ENCODE peak calls at places on chromosomes 6 and 20, in six cellular contexts. One of them, this sample, is unnamed. For H3K4me1, the result is how much of the 10 kb centered on the place peaks cover.

GRCh38 chr20:36550797-36551299 is 9.5 kb downstream of the MYL9 start:
- DNase-seq in body of pancreas: no peak
- DNase-seq in esophagus squamous epithelium: no peak
- DNase-seq in IMR-90: peak
- DNase-seq in heart right ventricle: no peak
- DNase-seq in transverse colon: no peak
- DNase-seq in this sample: peak

GRCh38 chr6:46963626-46964025 is 41.9 kb upstream of the ADGRF5 start:
- DNase-seq in body of pancreas: no peak
- DNase-seq in esophagus squamous epithelium: no peak
- DNase-seq in IMR-90: no peak
- DNase-seq in heart right ventricle: no peak
- DNase-seq in transverse colon: no peak
- DNase-seq in this sample: no peak

GRCh38 chr6:25715794-25716193 is 38.7 kb upstream of the SLC17A4 start:
- DNase-seq in body of pancreas: no peak
- DNase-seq in esophagus squamous epithelium: no peak
- DNase-seq in IMR-90: no peak
- DNase-seq in heart right ventricle: no peak
- DNase-seq in transverse colon: no peak
- DNase-seq in this sample: no peak

GRCh38 chr6:78824045-78824444 is 43.3 kb upstream of the IRAK1BP1 start:
- DNase-seq in body of pancreas: no peak
- DNase-seq in esophagus squamous epithelium: no peak
- DNase-seq in IMR-90: no peak
- DNase-seq in heart right ventricle: no peak
- DNase-seq in transverse colon: no peak
- DNase-seq in this sample: no peak

GRCh38 chr6:15417811-15418210 is 171.9 kb downstream of the JARID2 start:
- DNase-seq in body of pancreas: no peak
- DNase-seq in esophagus squamous epithelium: no peak
- DNase-seq in IMR-90: peak
- DNase-seq in heart right ventricle: no peak
- DNase-seq in transverse colon: no peak
- DNase-seq in this sample: no peak

GRCh38 chr20:1224205-1224604 is 1.6 kb upstream of the RAD21L1 start:
- DNase-seq in body of pancreas: no peak
- DNase-seq in esophagus squamous epithelium: no peak
- DNase-seq in IMR-90: no peak
- DNase-seq in heart right ventricle: no peak
- DNase-seq in transverse colon: no peak
- DNase-seq in this sample: no peak

GRCh38 chr6:152984387-152984872 is 1.6 kb upstream of the FBXO5 start:
- DNase-seq in body of pancreas: no peak
- DNase-seq in esophagus squamous epithelium: no peak
- DNase-seq in IMR-90: no peak
- DNase-seq in heart right ventricle: no peak
- DNase-seq in transverse colon: no peak
- DNase-seq in this sample: no peak

GRCh38 chr6:122734529-122735203 is 44.9 kb upstream of the FABP7 start:
- DNase-seq in body of pancreas: no peak
- DNase-seq in esophagus squamous epithelium: no peak
- DNase-seq in IMR-90: no peak
- DNase-seq in heart right ventricle: no peak
- DNase-seq in transverse colon: no peak
- DNase-seq in this sample: no peak

GRCh38 chr20:19628570-19629134 is 129.4 kb upstream of the RIN2 start:
- DNase-seq in body of pancreas: peak
- DNase-seq in esophagus squamous epithelium: no peak
- DNase-seq in IMR-90: peak
- DNase-seq in heart right ventricle: no peak
- DNase-seq in transverse colon: peak
- DNase-seq in this sample: peak

GRCh38 chr6:17064975-17065374 is 36.9 kb upstream of the STMND1 start:
- DNase-seq in body of pancreas: no peak
- DNase-seq in esophagus squamous epithelium: no peak
- DNase-seq in IMR-90: no peak
- DNase-seq in heart right ventricle: no peak
- DNase-seq in transverse colon: no peak
- DNase-seq in this sample: no peak

GRCh38 chr6:47455533-47456209 is 21.9 kb upstream of the CD2AP start:
- DNase-seq in body of pancreas: peak
- DNase-seq in esophagus squamous epithelium: no peak
- DNase-seq in IMR-90: no peak
- DNase-seq in heart right ventricle: no peak
- DNase-seq in transverse colon: no peak
- DNase-seq in this sample: no peak

GRCh38 chr6:14797875-14798593 is 447.8 kb upstream of the JARID2 start:
- DNase-seq in body of pancreas: no peak
- DNase-seq in esophagus squamous epithelium: no peak
- DNase-seq in IMR-90: no peak
- DNase-seq in heart right ventricle: no peak
- DNase-seq in transverse colon: no peak
- DNase-seq in this sample: no peak

GRCh38 chr6:160054271-160054670 is 67.3 kb upstream of the SLC22A1 start:
- DNase-seq in body of pancreas: no peak
- DNase-seq in esophagus squamous epithelium: no peak
- DNase-seq in IMR-90: no peak
- DNase-seq in heart right ventricle: no peak
- DNase-seq in transverse colon: no peak
- DNase-seq in this sample: no peak

GRCh38 chr6:160057080-160057479 is 64.5 kb upstream of the SLC22A1 start:
- DNase-seq in body of pancreas: no peak
- DNase-seq in esophagus squamous epithelium: no peak
- DNase-seq in IMR-90: no peak
- DNase-seq in heart right ventricle: no peak
- DNase-seq in transverse colon: peak
- DNase-seq in this sample: no peak

GRCh38 chr6:160054913-160055312 is 66.7 kb upstream of the SLC22A1 start:
- DNase-seq in body of pancreas: no peak
- DNase-seq in esophagus squamous epithelium: no peak
- DNase-seq in IMR-90: no peak
- DNase-seq in heart right ventricle: no peak
- DNase-seq in transverse colon: no peak
- DNase-seq in this sample: no peak

GRCh38 chr6:160055813-160056212 is 65.8 kb upstream of the SLC22A1 start:
- DNase-seq in body of pancreas: no peak
- DNase-seq in esophagus squamous epithelium: no peak
- DNase-seq in IMR-90: no peak
- DNase-seq in heart right ventricle: no peak
- DNase-seq in transverse colon: no peak
- DNase-seq in this sample: no peak

DNA sequence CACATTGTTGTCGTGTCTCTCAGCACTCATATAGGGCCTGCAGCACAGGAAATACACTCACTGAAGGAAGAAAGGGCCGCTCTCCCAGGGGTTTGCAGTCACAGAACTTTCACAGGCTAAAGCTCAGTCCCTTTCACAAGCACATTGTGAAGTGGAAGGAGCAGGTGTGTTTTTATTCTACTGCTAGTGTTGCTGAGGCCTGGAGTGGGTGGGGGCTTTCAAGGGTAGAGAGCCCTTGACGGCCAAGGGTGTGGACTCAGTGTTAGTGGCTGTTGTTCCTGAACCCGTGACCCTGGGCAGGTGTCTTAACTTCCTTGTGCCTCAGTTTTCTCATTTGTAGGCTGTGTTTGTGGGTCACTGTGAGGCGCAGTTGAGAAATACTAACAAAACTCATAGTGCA is 66.2 kb upstream of the SLC22A1 start:
- DNase-seq in body of pancreas: no peak
- DNase-seq in esophagus squamous epithelium: no peak
- DNase-seq in IMR-90: no peak
- DNase-seq in heart right ventricle: no peak
- DNase-seq in transverse colon: no peak
- DNase-seq in this sample: no peak
- H3K4me1 ChIP-seq in body of pancreas: under half
- H3K4me1 ChIP-seq in esophagus squamous epithelium: under half
- H3K4me1 ChIP-seq in IMR-90: under half
- H3K4me1 ChIP-seq in heart right ventricle: under half
- H3K4me1 ChIP-seq in transverse colon: under half
- H3K4me1 ChIP-seq in this sample: under half

DNA sequence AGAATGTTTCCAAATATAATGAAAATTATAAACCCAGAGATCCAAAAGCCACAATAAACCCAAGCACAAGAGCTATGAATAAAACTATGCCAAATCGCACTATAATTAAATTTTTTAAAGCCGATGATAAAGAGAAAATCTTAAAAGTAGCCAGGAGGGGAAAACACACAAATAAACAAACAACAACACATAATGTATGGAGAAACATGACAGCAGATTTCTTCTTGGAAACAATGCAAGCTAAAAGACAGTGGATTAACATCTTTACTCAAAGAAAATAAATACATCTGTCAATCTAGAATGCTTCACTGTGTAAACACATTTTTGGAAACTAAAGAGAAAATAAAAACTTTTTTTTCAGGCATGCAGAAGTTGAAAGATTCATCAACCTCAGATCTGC is 80.3 kb upstream of the RNF24 start:
- DNase-seq in body of pancreas: no peak
- DNase-seq in esophagus squamous epithelium: no peak
- DNase-seq in IMR-90: no peak
- DNase-seq in heart right ventricle: no peak
- DNase-seq in transverse colon: no peak
- DNase-seq in this sample: no peak
- H3K4me1 ChIP-seq in body of pancreas: under half
- H3K4me1 ChIP-seq in esophagus squamous epithelium: under half
- H3K4me1 ChIP-seq in IMR-90: under half
- H3K4me1 ChIP-seq in heart right ventricle: under half
- H3K4me1 ChIP-seq in transverse colon: under half
- H3K4me1 ChIP-seq in this sample: under half

DNA sequence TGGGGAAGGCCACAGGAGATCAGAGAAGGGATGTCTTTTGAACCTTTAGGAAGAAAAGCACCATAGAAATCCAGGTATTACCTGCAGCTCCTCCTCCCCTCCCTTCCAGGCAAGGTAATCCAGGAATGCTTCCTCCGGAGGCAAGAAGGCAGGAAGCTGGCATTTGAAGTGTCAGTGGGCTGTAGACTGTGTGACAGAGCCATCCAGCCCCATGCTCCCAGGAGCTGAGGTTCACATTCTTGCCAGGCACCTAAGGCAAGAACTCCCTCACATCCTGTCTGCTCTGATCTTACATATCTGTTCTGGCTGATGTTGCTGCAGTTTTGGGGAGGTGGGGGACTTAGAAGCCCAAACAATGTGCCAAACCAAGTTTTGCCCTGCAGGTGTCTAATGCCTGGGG is 27.8 kb upstream of the SCUBE3 start:
- DNase-seq in body of pancreas: no peak
- DNase-seq in esophagus squamous epithelium: no peak
- DNase-seq in IMR-90: no peak
- DNase-seq in heart right ventricle: no peak
- DNase-seq in transverse colon: no peak
- DNase-seq in this sample: no peak
- H3K4me1 ChIP-seq in body of pancreas: under half
- H3K4me1 ChIP-seq in esophagus squamous epithelium: under half
- H3K4me1 ChIP-seq in IMR-90: under half
- H3K4me1 ChIP-seq in heart right ventricle: under half
- H3K4me1 ChIP-seq in transverse colon: under half
- H3K4me1 ChIP-seq in this sample: under half

GRCh38 chr20:57445774-57446173 is 54.6 kb downstream of the RBM38 start:
- DNase-seq in body of pancreas: no peak
- DNase-seq in esophagus squamous epithelium: no peak
- DNase-seq in IMR-90: no peak
- DNase-seq in heart right ventricle: no peak
- DNase-seq in transverse colon: no peak
- DNase-seq in this sample: no peak

GRCh38 chr20:57443866-57444265 is 52.7 kb downstream of the RBM38 start:
- DNase-seq in body of pancreas: no peak
- DNase-seq in esophagus squamous epithelium: no peak
- DNase-seq in IMR-90: no peak
- DNase-seq in heart right ventricle: no peak
- DNase-seq in transverse colon: no peak
- DNase-seq in this sample: no peak

GRCh38 chr20:57445298-57445697 is 54.1 kb downstream of the RBM38 start:
- DNase-seq in body of pancreas: no peak
- DNase-seq in esophagus squamous epithelium: no peak
- DNase-seq in IMR-90: peak
- DNase-seq in heart right ventricle: peak
- DNase-seq in transverse colon: peak
- DNase-seq in this sample: peak

GRCh38 chr20:57443349-57443748 is 52.2 kb downstream of the RBM38 start:
- DNase-seq in body of pancreas: no peak
- DNase-seq in esophagus squamous epithelium: no peak
- DNase-seq in IMR-90: no peak
- DNase-seq in heart right ventricle: no peak
- DNase-seq in transverse colon: no peak
- DNase-seq in this sample: no peak

DNA sequence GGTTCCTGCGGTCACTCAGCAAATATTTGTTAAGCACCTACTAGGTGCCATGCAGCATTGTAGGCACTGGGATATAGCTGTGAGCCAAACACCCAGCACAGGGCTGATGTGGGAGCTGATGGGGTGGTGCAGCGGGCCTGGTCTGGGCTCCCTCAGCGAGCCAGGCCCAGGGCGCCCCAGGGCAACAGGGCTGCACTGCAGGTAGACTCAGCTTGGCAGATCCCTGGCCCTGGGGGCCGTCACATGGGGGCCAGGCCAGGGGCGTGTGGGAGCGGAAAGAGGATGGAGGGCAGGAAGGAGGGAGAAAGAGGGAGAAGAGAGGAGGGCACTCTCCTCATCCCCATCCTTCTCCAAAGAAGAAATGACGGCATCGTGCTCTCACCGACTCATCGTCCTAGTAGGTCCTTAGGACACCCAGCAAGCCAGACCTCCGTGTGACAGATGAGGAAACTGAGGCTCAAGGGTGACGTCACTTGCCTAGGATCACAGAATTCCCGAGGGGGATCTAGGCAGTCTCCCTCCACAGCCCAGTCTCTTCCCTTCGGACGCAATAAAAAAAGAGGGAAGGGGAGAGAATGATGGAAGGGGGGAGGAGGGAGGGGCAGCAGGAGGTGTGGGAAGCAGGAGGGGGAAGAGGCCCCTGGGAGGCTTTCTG is 53.3 kb downstream of the RBM38 start:
- DNase-seq in body of pancreas: no peak
- DNase-seq in esophagus squamous epithelium: no peak
- DNase-seq in IMR-90: no peak
- DNase-seq in heart right ventricle: no peak
- DNase-seq in transverse colon: no peak
- DNase-seq in this sample: no peak
- H3K4me1 ChIP-seq in body of pancreas: under half
- H3K4me1 ChIP-seq in esophagus squamous epithelium: under half
- H3K4me1 ChIP-seq in IMR-90: under half
- H3K4me1 ChIP-seq in heart right ventricle: half or more
- H3K4me1 ChIP-seq in transverse colon: under half
- H3K4me1 ChIP-seq in this sample: under half

DNA sequence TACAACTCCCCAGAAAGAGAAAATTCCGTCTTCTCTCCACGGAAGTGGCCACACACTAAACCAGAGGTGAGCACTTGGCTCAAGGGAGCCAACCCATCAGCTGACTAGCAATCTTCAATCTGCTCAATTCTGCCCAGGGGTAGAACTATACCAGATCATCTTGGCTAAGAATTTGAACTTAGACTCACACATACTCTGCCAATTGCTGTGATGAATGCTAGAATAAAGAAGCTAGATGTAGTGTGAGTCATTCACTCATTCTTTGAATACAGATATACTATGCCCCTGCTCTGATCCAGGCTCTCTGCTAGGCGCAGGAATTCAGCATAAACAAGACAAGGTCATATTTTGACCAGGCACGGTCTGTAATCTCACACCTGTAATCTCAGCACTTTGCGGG is 147.9 kb upstream of the SHLD1 start:
- DNase-seq in body of pancreas: no peak
- DNase-seq in esophagus squamous epithelium: no peak
- DNase-seq in IMR-90: peak
- DNase-seq in heart right ventricle: no peak
- DNase-seq in transverse colon: no peak
- DNase-seq in this sample: no peak
- H3K4me1 ChIP-seq in body of pancreas: under half
- H3K4me1 ChIP-seq in esophagus squamous epithelium: under half
- H3K4me1 ChIP-seq in IMR-90: under half
- H3K4me1 ChIP-seq in heart right ventricle: under half
- H3K4me1 ChIP-seq in transverse colon: under half
- H3K4me1 ChIP-seq in this sample: under half

GRCh38 chr20:32358883-32359632 is 927 bp downstream of the ASXL1 start:
- DNase-seq in body of pancreas: peak
- DNase-seq in esophagus squamous epithelium: peak
- DNase-seq in IMR-90: peak
- DNase-seq in heart right ventricle: peak
- DNase-seq in transverse colon: peak
- DNase-seq in this sample: peak
- H3K4me1 ChIP-seq in body of pancreas: half or more
- H3K4me1 ChIP-seq in esophagus squamous epithelium: under half
- H3K4me1 ChIP-seq in IMR-90: under half
- H3K4me1 ChIP-seq in heart right ventricle: half or more
- H3K4me1 ChIP-seq in transverse colon: under half
- H3K4me1 ChIP-seq in this sample: half or more

This sample was measured in adrenal gland.